ENCODE peak calls at places on chromosomes 1 and 21, in six cellular contexts. I is PC-3, L is NCI-H146, Z is fibroblast of lung, S is T-helper 2 cell, J is GM20000. B is an unnamed sample.

GRCh38 chr1:50570064-50570463 is 146.8 kb upstream of the DMRTA2 start:
- DNase-seq in I (peak), L (peak), Z (no peak), S (no peak), J (no peak), B (no peak)

GRCh38 chr1:207282496-207283380 is 38.7 kb upstream of the CD55 start:
- DNase-seq in I (peak), L (no peak), Z (no peak), S (no peak), J (no peak), B (no peak)

GRCh38 chr1:223765719-223766340 is 53.5 kb downstream of the CAPN2 start:
- DNase-seq in I (no peak), L (peak), Z (no peak), S (no peak), J (no peak), B (no peak)

GRCh38 chr1:116330342-116330652 is 42.7 kb upstream of the ATP1A1 start:
- DNase-seq in I (peak), L (peak), Z (no peak), S (no peak), J (no peak), B (no peak)

GRCh38 chr1:1000357-1001056 is 610 bp upstream of the HES4 start:
- DNase-seq in I (peak), L (peak), Z (peak), S (peak), J (peak), B (no peak)

GRCh38 chr1:116820362-116820761 is 66.1 kb downstream of the CD2 start:
- DNase-seq in I (peak), L (no peak), Z (peak), S (no peak), J (no peak), B (no peak)

GRCh38 chr21:37257967-37258877 is 8.9 kb downstream of the VPS26C start:
- DNase-seq in I (peak), L (peak), Z (peak), S (peak), J (peak), B (no peak)

GRCh38 chr1:19622204-19622603 is 21.9 kb upstream of the NBL1 start:
- DNase-seq in I (no peak), L (no peak), Z (peak), S (no peak), J (no peak), B (no peak)

GRCh38 chr21:38277501-38278111 is 20.8 kb downstream of the KCNJ15 start:
- DNase-seq in I (peak), L (no peak), Z (peak), S (no peak), J (no peak), B (no peak)

GRCh38 chr1:168009322-168009721 is 72.5 kb upstream of the MPC2 start:
- DNase-seq in I (no peak), L (no peak), Z (no peak), S (no peak), J (no peak), B (no peak)

GRCh38 chr1:115641762-115642167 is at the start of gene VANGL1:
- DNase-seq in I (peak), L (peak), Z (peak), S (peak), J (peak), B (no peak)

GRCh38 chr1:221697924-221698425 is 43.9 kb downstream of the DUSP10 start:
- DNase-seq in I (no peak), L (no peak), Z (peak), S (no peak), J (no peak), B (no peak)

GRCh38 chr1:228655796-228656394 is 79.4 kb upstream of the RHOU start:
- DNase-seq in I (no peak), L (no peak), Z (no peak), S (no peak), J (no peak), B (no peak)

GRCh38 chr1:167644551-167644950 is 14.5 kb downstream of the RCSD1 start:
- DNase-seq in I (no peak), L (no peak), Z (no peak), S (no peak), J (no peak), B (no peak)

GRCh38 chr1:111776397-111776796 is 20.7 kb downstream of the DDX20 start:
- DNase-seq in I (no peak), L (no peak), Z (no peak), S (no peak), J (no peak), B (no peak)

GRCh38 chr1:183270541-183271141 is 84.6 kb downstream of the LAMC2 start:
- DNase-seq in I (peak), L (peak), Z (peak), S (no peak), J (no peak), B (no peak)

GRCh38 chr21:32348604-32349332 is 44.0 kb downstream of the URB1 start:
- DNase-seq in I (no peak), L (peak), Z (no peak), S (no peak), J (no peak), B (no peak)

GRCh38 chr1:167563579-167564246 is 10.2 kb upstream of the CREG1 start:
- DNase-seq in I (peak), L (peak), Z (no peak), S (no peak), J (no peak), B (no peak)

GRCh38 chr1:11383553-11384169 is 95.3 kb upstream of the DISP3 start:
- DNase-seq in I (no peak), L (no peak), Z (no peak), S (no peak), J (no peak), B (no peak)

GRCh38 chr1:59290173-59290954 is 6.5 kb upstream of the FGGY start:
- DNase-seq in I (peak), L (peak), Z (peak), S (no peak), J (peak), B (peak)

GRCh38 chr1:151584278-151584677 is 27.6 kb upstream of the SNX27 start:
- DNase-seq in I (no peak), L (no peak), Z (no peak), S (no peak), J (no peak), B (no peak)

GRCh38 chr1:208292913-208293312 is 48.7 kb upstream of the PLXNA2 start:
- DNase-seq in I (no peak), L (no peak), Z (no peak), S (no peak), J (no peak), B (no peak)

GRCh38 chr1:47866631-47867446 is 130.3 kb downstream of the TRABD2B start:
- DNase-seq in I (no peak), L (no peak), Z (no peak), S (no peak), J (no peak), B (no peak)

GRCh38 chr1:62589321-62589720 is 8.0 kb upstream of the ANGPTL3 start:
- DNase-seq in I (no peak), L (no peak), Z (peak), S (no peak), J (no peak), B (no peak)

GRCh38 chr1:5333326-5333725 is 658.9 kb downstream of the NPHP4 start:
- DNase-seq in I (no peak), L (no peak), Z (no peak), S (no peak), J (no peak), B (no peak)

GRCh38 chr1:197910120-197911110 is 6.8 kb upstream of the LHX9 start:
- DNase-seq in I (no peak), L (no peak), Z (no peak), S (no peak), J (no peak), B (no peak)

GRCh38 chr21:31543191-31543590 is 116.3 kb upstream of the SOD1 start:
- DNase-seq in I (no peak), L (no peak), Z (peak), S (no peak), J (no peak), B (no peak)

GRCh38 chr1:153627797-153628626 is at the start of gene S100A1:
- DNase-seq in I (no peak), L (no peak), Z (no peak), S (no peak), J (no peak), B (no peak)

GRCh38 chr1:68174173-68175113 is 57.9 kb downstream of the WLS start:
- DNase-seq in I (peak), L (peak), Z (peak), S (no peak), J (no peak), B (no peak)

GRCh38 chr1:21577324-21577723 is 68.1 kb downstream of the ALPL start:
- DNase-seq in I (no peak), L (no peak), Z (no peak), S (no peak), J (no peak), B (no peak)

GRCh38 chr1:63475761-63476160 is 47.3 kb downstream of the ITGB3BP start:
- DNase-seq in I (no peak), L (no peak), Z (no peak), S (no peak), J (no peak), B (no peak)

GRCh38 chr1:227762231-227762911 is 27.1 kb downstream of the SNAP47 start:
- DNase-seq in I (peak), L (peak), Z (peak), S (peak), J (peak), B (peak)

GRCh38 chr21:33219300-33219699 is 10.4 kb upstream of the IFNAR2 start:
- DNase-seq in I (no peak), L (no peak), Z (no peak), S (no peak), J (no peak), B (no peak)

GRCh38 chr1:183019860-183020259 is 3.4 kb upstream of the LAMC1 start:
- DNase-seq in I (peak), L (no peak), Z (peak), S (no peak), J (no peak), B (no peak)

GRCh38 chr1:1359316-1359667 is 937 bp upstream of the MXRA8 start:
- DNase-seq in I (no peak), L (no peak), Z (peak), S (no peak), J (no peak), B (no peak)

GRCh38 chr1:20153000-20153418 is 13.9 kb downstream of the PLA2G2F start:
- DNase-seq in I (no peak), L (no peak), Z (peak), S (no peak), J (no peak), B (no peak)